ENCODE peak calls at places on chromosomes 12 and 14, in four cellular contexts. O is HepG2, D is K562, F is GM12878. G is an unnamed sample.

GRCh38 chr12:93802698-93803097 is 125.5 kb downstream of the CRADD start:
- DNase-seq in O (no peak), F (no peak), D (no peak), G (no peak)

GRCh38 chr14:74737753-74738325 is 24.9 kb downstream of the FCF1 start:
- DNase-seq in F (no peak), D (no peak), O (no peak), G (no peak)

GRCh38 chr14:93286212-93286890 is 46.5 kb downstream of the BTBD7 start:
- DNase-seq in F (no peak), O (no peak), D (no peak), G (no peak)

GRCh38 chr12:108561852-108562347 is 496 bp upstream of the ISCU start:
- DNase-seq in O (no peak), D (no peak), F (no peak), G (no peak)

GRCh38 chr12:53217930-53218307 is 10.9 kb upstream of the ITGB7 start:
- DNase-seq in D (no peak), F (no peak), O (no peak), G (no peak)

GRCh38 chr14:92568621-92569479 is 55.3 kb downstream of the RIN3 start:
- DNase-seq in O (no peak), F (peak), D (no peak), G (no peak)

GRCh38 chr14:103854017-103854808 is 6.8 kb upstream of the PPP1R13B start:
- DNase-seq in O (no peak), F (no peak), D (no peak), G (no peak)

GRCh38 chr12:71415336-71416231 is 24.0 kb upstream of the LGR5 start:
- DNase-seq in D (peak), O (peak), F (peak), G (peak)

GRCh38 chr12:72141381-72141780 is 130.8 kb upstream of the TRHDE start:
- DNase-seq in F (peak), O (peak), D (peak), G (peak)

GRCh38 chr12:29229158-29229505 is 80.1 kb downstream of the FAR2 start:
- DNase-seq in D (no peak), F (no peak), O (no peak), G (no peak)

GRCh38 chr14:33563492-33563891 is 387.4 kb downstream of the EGLN3 start:
- DNase-seq in O (no peak), F (no peak), D (no peak), G (no peak)

GRCh38 chr14:53842938-53843337 is 113.7 kb downstream of the BMP4 start:
- DNase-seq in F (no peak), O (peak), D (no peak), G (no peak)

DNA sequence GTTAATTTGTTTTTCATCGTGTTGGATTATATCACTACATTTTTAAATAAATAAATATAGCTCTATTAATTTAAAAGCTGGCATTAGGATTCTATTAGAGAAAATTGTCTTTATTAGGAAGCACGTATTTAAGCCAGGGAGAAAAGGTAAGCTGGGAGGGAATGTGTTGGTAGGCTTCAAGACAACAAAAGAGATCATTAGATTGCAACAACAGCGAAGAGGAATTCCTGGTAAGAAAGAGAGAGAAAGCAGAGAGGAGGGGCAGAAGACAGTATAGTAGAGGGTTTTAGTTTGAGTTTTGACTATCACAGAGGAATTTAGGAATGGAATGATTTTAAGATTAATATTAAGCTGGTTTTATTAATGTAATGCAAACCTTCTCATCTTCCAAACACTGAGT is 613.6 kb upstream of the USP15 start:
- DNase-seq in F (no peak), D (no peak), O (no peak), G (no peak)
- TF ChIP-seq FOXM1 in F (no peak), D (no peak), O (no peak), G (no peak)

DNA sequence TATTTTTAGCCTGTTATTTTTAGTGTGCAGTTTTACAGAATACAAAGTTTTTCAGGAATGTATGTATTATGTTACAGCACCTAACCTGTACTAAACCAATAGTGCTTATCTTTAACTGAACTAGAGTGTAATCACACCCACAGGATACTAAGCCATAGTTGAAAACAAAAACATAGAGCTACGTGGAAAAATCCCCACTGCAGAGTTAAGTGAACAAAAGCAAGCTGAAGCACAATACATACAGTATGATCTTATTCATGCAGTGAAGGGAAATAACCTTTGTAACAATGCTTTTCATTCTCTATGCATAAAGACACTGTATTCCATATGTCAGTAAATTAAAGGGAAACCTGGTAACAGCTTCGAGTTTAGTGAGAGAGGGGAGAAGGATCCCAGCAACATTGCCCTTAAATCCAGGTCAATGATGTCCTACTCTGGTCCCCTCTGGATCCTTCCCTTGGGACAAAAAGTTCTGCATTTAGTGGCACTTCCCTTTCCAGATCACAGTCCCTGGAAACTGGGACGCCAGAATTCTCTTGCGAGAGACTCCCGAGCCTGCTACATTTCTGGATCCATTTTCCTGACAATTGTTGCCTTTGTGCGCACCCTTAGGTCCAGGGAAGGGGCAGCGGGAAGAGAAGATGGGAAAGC is 121.3 kb upstream of the CCND2 start:
- DNase-seq in D (no peak), O (no peak), F (no peak), G (no peak)
- TF ChIP-seq BHLHE40 in D (no peak), O (no peak), F (peak), G (no peak)

GRCh38 chr12:105487961-105488360 is 157.5 kb downstream of the C12orf75 start:
- DNase-seq in D (no peak), O (no peak), F (no peak), G (no peak)

GRCh38 chr12:105485926-105486325 is 155.4 kb downstream of the C12orf75 start:
- DNase-seq in D (no peak), O (no peak), F (no peak), G (no peak)

GRCh38 chr12:105483691-105484090 is 153.2 kb downstream of the C12orf75 start:
- DNase-seq in D (no peak), O (no peak), F (no peak), G (no peak)

GRCh38 chr12:105482976-105483375 is 152.5 kb downstream of the C12orf75 start:
- DNase-seq in O (no peak), D (no peak), F (no peak), G (no peak)

GRCh38 chr12:105485321-105485910 is 154.9 kb downstream of the C12orf75 start:
- DNase-seq in D (no peak), F (no peak), O (no peak), G (no peak)
- TF ChIP-seq FOXK2 in D (no peak), F (no peak), O (no peak), G (no peak)

DNA sequence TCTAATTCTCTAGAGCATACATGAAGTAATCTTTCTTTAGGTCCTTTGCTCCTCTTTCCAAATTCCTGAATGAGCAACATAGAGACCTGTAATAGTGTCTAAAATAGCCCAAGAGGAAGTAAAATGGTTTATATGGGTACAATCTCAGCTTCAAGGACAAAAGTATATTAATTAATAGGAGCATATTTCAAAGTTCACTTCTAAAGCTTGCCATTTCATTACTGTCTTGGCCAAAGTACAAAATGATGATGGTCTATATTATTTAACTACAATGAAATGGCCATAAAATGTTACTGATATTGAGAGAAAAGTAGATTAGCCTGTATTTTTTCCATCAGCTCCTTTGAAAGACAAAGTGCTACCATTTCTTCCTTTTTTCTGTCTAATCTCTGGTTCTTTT is 410.4 kb upstream of the NOVA1 start:
- DNase-seq in O (no peak), F (no peak), D (no peak), G (no peak)
- TF ChIP-seq FOXM1 in O (no peak), F (no peak), D (no peak), G (no peak)

GRCh38 chr12:51683763-51684357 is 92.8 kb downstream of the SCN8A start:
- DNase-seq in D (no peak), O (no peak), F (no peak), G (no peak)
- TF ChIP-seq BHLHE40 in D (no peak), O (no peak), F (no peak), G (no peak)

DNA sequence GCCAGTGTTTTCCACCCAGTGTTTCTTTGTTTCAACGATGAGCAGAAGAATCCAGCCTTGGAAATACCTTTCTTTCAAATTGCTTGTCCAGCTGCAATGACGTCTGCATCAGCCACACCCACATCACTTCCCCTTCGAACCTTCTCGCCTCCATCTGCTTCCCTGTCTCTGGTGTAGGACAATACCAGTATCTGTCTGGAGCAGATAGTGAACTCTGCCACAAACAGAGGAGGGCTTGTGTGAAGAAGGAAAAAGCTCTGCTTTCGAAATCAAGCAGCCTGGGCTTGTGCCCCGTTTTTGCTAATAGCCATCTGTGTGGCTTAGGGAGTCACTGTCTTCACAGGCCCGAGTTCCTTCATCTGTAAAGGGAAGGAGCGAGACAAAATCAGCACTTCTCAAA is 415.4 kb downstream of the ZFP36L1 start:
- DNase-seq in F (no peak), D (peak), O (peak), G (no peak)
- TF ChIP-seq FOXK2 in F (no peak), D (no peak), O (no peak), G (no peak)

GRCh38 chr12:57577981-57578758 is 12.8 kb upstream of the PIP4K2C start:
- DNase-seq in D (no peak), O (no peak), F (no peak), G (no peak)
- TF ChIP-seq FOXM1 in D (no peak), O (no peak), F (no peak), G (no peak)

DNA sequence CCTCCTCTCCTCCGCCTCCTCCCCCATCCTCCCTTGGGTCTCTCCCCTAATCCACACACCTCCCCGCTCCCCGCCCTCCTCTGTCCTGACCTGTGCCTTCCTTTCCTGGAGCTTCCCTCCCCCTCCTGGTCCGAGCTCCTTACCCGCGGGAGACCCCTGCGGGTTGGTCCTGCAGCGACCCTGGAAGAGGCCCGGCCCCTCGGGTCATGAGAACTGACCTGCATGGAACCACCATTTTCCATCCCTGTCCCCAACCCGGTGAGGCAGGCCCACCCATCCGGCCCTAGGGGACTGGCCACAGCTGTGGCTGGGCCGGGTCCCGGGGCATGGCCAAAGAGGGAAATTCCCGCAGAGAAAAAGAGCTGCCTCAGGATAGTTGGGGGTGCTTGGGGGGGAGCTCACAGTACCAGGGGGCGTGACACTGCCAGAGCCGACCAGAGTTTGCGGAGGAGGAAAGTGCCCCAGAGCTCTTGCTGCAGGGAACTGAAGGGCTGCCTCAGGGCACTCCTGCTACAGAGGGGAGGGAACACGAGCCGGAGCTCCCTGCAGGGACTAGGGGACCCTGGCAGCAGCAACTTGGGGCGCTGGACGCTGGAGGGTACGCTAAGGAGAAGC is 613 bp downstream of the ARHGEF40 start:
- DNase-seq in F (no peak), O (peak), D (no peak), G (no peak)
- TF ChIP-seq BHLHE40 in F (no peak), O (no peak), D (no peak), G (no peak)

DNA sequence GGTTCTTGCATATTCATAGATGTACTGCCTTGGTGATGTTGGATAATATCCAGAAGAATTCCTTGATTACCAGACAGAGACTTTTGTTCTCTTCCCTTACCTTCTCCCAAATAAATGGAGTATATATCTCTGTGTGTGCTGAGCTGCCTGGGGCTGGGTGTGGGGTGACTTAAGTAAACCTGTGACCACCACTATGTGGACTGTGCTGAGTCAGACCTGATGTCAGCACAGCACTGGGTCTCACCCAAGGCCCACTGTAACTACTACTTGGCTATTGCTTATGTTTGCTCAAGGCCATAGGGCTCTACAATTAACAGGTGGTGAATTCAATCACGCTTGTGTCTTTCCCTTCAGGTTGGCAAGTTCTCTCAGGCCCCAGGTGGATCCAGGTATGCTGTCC is 145.7 kb upstream of the MDGA2 start:
- DNase-seq in D (no peak), F (no peak), O (no peak), G (no peak)
- TF ChIP-seq FOXK2 in D (no peak), F (no peak), O (no peak), G (no peak)